ENCODE peak calls at places on chromosome 16, in five cellular contexts. W, O, M, T and V are unnamed samples.

GRCh38 chr16:83615131-83615530 is 192.6 kb upstream of the HSBP1 start:
- DNase-seq in W (no peak), O (no peak), M (no peak), T (no peak), V (no peak)

GRCh38 chr16:58472266-58472665 is 27.7 kb upstream of the NDRG4 start:
- DNase-seq in W (no peak), O (no peak), M (no peak), T (no peak), V (no peak)

GRCh38 chr16:47574091-47575054 is 113.2 kb downstream of the PHKB start:
- DNase-seq in W (peak), O (no peak), M (no peak), T (no peak), V (no peak)

GRCh38 chr16:352547-353403 is at the start of gene AXIN1:
- DNase-seq in W (peak), O (peak), M (peak), T (peak), V (peak)

GRCh38 chr16:23512168-23512695 is 1.9 kb upstream of the GGA2 start:
- DNase-seq in W (no peak), O (no peak), M (no peak), T (no peak), V (no peak)

GRCh38 chr16:57729182-57729484 is 6.4 kb upstream of the KATNB1 start:
- DNase-seq in W (no peak), O (no peak), M (no peak), T (no peak), V (no peak)

GRCh38 chr16:57540387-57540786 is 2.1 kb upstream of the ADGRG5 start:
- DNase-seq in W (no peak), O (no peak), M (no peak), T (no peak), V (no peak)

GRCh38 chr16:8781797-8782196 is 15.6 kb downstream of the TMEM186 start:
- DNase-seq in W (no peak), O (no peak), M (no peak), T (no peak), V (no peak)

GRCh38 chr16:56355786-56356275 is 69.5 kb downstream of the AMFR start:
- DNase-seq in W (no peak), O (no peak), M (no peak), T (no peak), V (peak)

GRCh38 chr16:81987121-81987520 is 24.1 kb downstream of the SDR42E1 start:
- DNase-seq in W (no peak), O (no peak), M (no peak), T (no peak), V (no peak)

GRCh38 chr16:80974649-80975376 is 31.9 kb downstream of the CMC2 start:
- DNase-seq in W (no peak), O (no peak), M (no peak), T (no peak), V (no peak)

GRCh38 chr16:19938536-19938935 is 53.9 kb upstream of the GPRC5B start:
- DNase-seq in W (no peak), O (no peak), M (no peak), T (no peak), V (no peak)

GRCh38 chr16:3171855-3172593 is 16.0 kb upstream of the OR1F1 start:
- DNase-seq in W (no peak), O (no peak), M (no peak), T (no peak), V (peak)

GRCh38 chr16:87806246-87806607 is 40.4 kb upstream of the KLHDC4 start:
- DNase-seq in W (peak), O (no peak), M (no peak), T (no peak), V (no peak)

GRCh38 chr16:3023415-3023668 is 400 bp downstream of the HCFC1R1 start:
- DNase-seq in W (peak), O (no peak), M (no peak), T (no peak), V (no peak)

GRCh38 chr16:53932975-53933374 is 229.0 kb downstream of the FTO start:
- DNase-seq in W (no peak), O (no peak), M (no peak), T (no peak), V (no peak)

GRCh38 chr16:66099261-66099660 is 267.2 kb upstream of the CDH5 start:
- DNase-seq in W (no peak), O (no peak), M (no peak), T (no peak), V (no peak)

GRCh38 chr16:84687715-84688114 is 12.1 kb upstream of the USP10 start:
- DNase-seq in W (no peak), O (no peak), M (no peak), T (no peak), V (no peak)

GRCh38 chr16:81928975-81929374 is 82.3 kb downstream of the SDR42E1 start:
- DNase-seq in W (no peak), O (no peak), M (no peak), T (peak), V (no peak)

GRCh38 chr16:55439101-55439690 is 39.8 kb upstream of the MMP2 start:
- DNase-seq in W (no peak), O (no peak), M (no peak), T (no peak), V (no peak)

GRCh38 chr16:30927789-30928378 is 4.5 kb downstream of the FBXL19 start:
- DNase-seq in W (peak), O (no peak), M (no peak), T (peak), V (peak)

GRCh38 chr16:48378836-48379235 is 6.4 kb downstream of the SIAH1 start:
- DNase-seq in W (no peak), O (no peak), M (no peak), T (no peak), V (no peak)

GRCh38 chr16:70476272-70477020 is 22.1 kb downstream of the FCSK start:
- DNase-seq in W (peak), O (no peak), M (no peak), T (no peak), V (peak)

GRCh38 chr16:19883296-19883951 is 1.2 kb downstream of the GPRC5B start:
- DNase-seq in W (no peak), O (no peak), M (peak), T (no peak), V (peak)

GRCh38 chr16:52257534-52257933 is 289.4 kb downstream of the TOX3 start:
- DNase-seq in W (no peak), O (no peak), M (no peak), T (no peak), V (no peak)

DNA sequence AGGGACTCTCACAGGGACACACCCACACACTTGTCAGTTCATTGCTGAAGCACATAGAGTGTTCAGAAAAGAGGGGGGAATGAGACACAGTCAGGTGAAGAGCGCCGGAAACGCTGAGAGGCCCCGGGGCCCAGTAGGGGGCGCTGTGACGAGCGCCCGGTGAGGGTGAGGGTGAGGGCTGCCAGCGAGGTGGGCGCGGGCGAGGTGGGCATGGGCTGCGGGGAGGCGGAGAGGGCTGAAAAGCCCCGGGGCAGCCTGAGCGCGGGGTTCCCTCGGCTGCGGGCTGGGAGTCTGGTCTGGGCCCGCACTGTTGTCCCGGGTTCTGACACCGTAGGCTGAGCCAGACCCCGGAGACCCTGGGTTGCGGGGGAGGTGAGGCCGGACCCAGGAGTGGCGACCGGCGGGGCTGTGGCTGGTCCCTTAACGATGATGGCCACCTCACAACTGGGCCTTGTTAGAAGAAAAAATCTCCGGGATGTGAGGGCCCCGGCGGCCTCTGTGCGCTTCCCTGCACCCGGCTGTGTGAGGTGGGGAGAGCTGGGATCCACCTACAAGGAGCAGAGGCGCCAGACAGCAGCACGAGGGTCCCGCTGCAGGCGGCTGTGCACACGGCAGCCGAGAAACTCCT is 91.4 kb downstream of the C16orf78 start:
- DNase-seq in W (no peak), O (no peak), M (no peak), T (peak), V (no peak)
- TF ChIP-seq CTCF in W (peak), O (peak), M (peak), T (no peak), V (peak)

GRCh38 chr16:86566601-86566965 is at the start of gene FOXC2:
- DNase-seq in W (no peak), O (no peak), M (peak), T (peak), V (peak)

GRCh38 chr16:86565644-86566511 is 751 bp upstream of the FOXC2 start:
- DNase-seq in W (no peak), O (no peak), M (no peak), T (no peak), V (no peak)

GRCh38 chr16:86568677-86569623 is 2.3 kb downstream of the FOXC2 start:
- DNase-seq in W (no peak), O (no peak), M (no peak), T (no peak), V (no peak)

GRCh38 chr16:86567701-86568571 is 1.3 kb downstream of the FOXC2 start:
- DNase-seq in W (no peak), O (no peak), M (no peak), T (no peak), V (no peak)

GRCh38 chr16:86566966-86567700 is 504 bp downstream of the FOXC2 start:
- DNase-seq in W (no peak), O (no peak), M (no peak), T (no peak), V (no peak)
- TF ChIP-seq CTCF in W (no peak), O (no peak), M (no peak), T (no peak), V (no peak)

GRCh38 chr16:78122774-78123315 is 23.4 kb downstream of the WWOX start:
- DNase-seq in W (no peak), O (no peak), M (no peak), T (no peak), V (peak)
- TF ChIP-seq CTCF in W (peak), O (peak), M (peak), T (peak), V (peak)

GRCh38 chr16:27175888-27176287 is 27.4 kb upstream of the KDM8 start:
- DNase-seq in W (no peak), O (no peak), M (no peak), T (no peak), V (no peak)

GRCh38 chr16:27179500-27180072 is 23.7 kb upstream of the KDM8 start:
- DNase-seq in W (peak), O (peak), M (peak), T (peak), V (peak)

GRCh38 chr16:27177031-27177774 is 26.1 kb upstream of the KDM8 start:
- DNase-seq in W (no peak), O (no peak), M (no peak), T (no peak), V (no peak)

GRCh38 chr16:27181020-27181419 is 22.3 kb upstream of the KDM8 start:
- DNase-seq in W (no peak), O (no peak), M (no peak), T (no peak), V (no peak)
- TF ChIP-seq CTCF in W (peak), O (no peak), M (no peak), T (no peak), V (peak)

DNA sequence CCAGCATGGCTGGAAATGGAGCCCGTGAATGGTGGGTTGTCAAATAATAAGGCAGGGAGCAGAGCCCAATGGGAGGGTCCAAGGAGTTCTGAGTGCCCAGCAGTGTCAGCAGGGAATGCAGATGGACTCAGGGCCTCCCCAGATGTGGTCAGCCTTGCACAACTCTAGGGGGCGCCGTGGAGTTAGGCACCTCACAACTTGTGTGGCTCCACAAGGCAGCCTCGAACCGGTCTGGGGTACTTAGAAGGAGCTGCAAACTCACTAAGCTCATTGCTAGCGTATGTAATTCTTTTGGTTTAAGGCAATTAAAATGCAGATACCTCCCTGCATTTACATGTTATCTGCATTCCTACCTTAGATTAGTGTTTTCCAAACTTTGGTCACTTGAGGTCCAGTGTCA is 18.1 kb downstream of the IRF8 start:
- DNase-seq in W (no peak), O (no peak), M (no peak), T (no peak), V (no peak)
- TF ChIP-seq CTCF in W (no peak), O (no peak), M (peak), T (no peak), V (peak)

GRCh38 chr16:89917773-89918452 is 749 bp upstream of the MC1R start:
- DNase-seq in W (peak), O (peak), M (peak), T (peak), V (peak)

GRCh38 chr16:89920723-89921122 is 2.1 kb downstream of the MC1R start:
- DNase-seq in W (no peak), O (no peak), M (no peak), T (no peak), V (no peak)

GRCh38 chr16:89919535-89920406 is 1.1 kb downstream of the MC1R start:
- DNase-seq in W (no peak), O (no peak), M (no peak), T (no peak), V (no peak)

GRCh38 chr16:89921131-89921698 is 1.9 kb upstream of the TUBB3 start:
- DNase-seq in W (no peak), O (no peak), M (no peak), T (no peak), V (peak)

DNA sequence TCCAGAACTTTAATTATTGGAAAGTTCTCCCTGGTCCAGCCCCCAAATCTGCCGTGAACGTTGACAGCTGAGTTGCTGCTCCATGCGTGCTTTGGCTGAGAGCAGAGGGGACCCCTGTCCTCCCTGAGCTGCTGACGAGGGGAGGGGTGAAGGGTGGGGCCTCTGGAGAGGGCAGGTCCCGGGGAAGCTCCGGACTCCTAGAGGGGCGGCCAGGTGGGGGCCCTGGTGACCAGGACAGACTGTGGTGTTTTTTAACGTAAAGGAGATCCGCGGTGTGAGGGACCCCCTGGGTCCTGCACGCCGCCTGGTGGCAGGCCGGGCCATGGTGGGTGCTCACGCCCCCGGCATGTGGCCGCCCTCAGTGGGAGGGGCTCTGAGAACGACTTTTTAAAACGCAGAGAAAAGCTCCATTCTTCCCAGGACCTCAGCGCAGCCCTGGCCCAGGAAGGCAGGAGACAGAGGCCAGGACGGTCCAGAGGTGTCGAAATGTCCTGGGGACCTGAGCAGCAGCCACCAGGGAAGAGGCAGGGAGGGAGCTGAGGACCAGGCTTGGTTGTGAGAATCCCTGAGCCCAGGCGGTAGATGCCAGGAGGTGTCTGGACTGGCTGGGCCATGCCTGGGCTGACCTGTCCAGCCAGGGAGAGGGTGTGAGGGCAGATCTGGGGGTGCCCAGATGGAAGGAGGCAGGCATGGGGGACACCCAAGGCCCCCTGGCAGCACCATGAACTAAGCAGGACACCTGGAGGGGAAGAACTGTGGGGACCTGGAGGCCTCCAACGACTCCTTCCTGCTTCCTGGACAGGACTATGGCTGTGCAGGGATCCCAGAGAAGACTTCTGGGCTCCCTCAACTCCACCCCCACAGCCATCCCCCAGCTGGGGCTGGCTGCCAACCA is at the start of gene MC1R:
- DNase-seq in W (no peak), O (no peak), M (peak), T (no peak), V (peak)
- TF ChIP-seq CTCF in W (no peak), O (peak), M (peak), T (no peak), V (peak)

GRCh38 chr16:11913425-11914079 is 2.2 kb downstream of the GSPT1 start:
- DNase-seq in W (peak), O (peak), M (no peak), T (no peak), V (no peak)

GRCh38 chr16:11915644-11916523 is at the start of gene GSPT1:
- DNase-seq in W (peak), O (peak), M (peak), T (peak), V (peak)

GRCh38 chr16:11916524-11917285 is 949 bp upstream of the GSPT1 start:
- DNase-seq in W (peak), O (no peak), M (no peak), T (peak), V (no peak)

GRCh38 chr16:11914210-11914758 is 1.5 kb downstream of the GSPT1 start:
- DNase-seq in W (no peak), O (no peak), M (no peak), T (no peak), V (no peak)

DNA sequence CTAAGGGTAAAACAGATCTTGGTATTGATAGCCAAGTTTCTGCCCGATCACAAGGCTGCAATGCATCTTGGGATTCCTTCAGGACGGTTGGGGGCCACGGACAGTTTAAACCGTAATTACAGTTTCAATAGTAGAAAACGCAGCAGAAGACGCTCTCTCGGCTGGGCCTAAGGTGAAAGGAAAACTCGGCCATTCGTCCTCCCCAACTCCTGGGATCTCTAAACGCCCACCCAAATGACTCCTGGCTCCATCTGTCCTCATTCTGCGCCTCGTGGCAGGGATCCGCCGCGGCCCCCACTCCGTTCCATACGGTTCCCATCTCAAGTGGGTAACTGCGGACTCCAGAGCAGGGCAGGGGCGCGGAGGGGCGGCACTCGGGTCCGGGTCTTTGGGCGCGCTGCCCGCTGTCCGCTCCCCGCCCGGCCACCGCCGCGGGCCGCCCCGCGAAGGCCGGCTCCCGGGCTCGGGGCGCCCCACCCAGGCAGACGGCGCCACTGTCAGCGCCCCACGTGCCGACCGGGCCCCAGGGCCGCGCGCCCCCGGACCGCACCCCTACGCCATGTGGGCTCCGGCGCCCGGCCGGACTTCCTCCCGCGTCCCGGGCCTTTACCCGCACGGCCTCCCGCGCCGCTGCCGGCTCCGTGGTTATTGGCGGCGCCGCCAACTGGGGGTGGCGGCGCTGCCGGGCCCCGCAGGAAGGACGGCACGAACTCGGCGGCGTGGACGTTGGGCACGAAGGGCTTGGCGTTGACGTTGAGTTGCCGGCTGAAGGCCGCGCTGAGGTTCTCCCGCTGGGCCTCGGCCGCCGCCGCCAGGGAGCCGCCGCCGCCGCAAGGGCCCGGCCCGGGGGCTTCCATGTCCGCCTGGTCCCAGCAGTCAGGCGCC is 755 bp downstream of the GSPT1 start:
- DNase-seq in W (no peak), O (peak), M (peak), T (peak), V (peak)
- TF ChIP-seq CTCF in W (no peak), O (no peak), M (peak), T (no peak), V (no peak)

DNA sequence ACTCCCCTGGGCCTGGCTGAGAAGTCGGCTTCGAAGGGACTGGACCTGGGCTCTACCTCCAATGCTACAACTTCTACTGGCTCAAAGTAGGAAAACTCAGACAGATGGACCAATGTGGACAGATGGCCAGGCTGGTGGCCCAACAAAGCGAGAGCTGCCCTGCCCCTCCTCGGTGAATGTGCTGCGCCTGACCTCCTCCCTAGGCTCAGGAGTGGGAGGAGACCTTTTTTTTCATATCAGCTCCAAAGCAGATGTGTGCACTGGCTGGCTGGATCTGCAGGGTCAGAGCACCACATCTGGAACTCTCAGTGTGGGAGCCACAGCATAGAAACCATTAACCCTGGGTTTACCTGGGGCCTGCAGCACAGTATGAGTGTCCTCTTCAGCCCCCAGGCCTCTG is 20.8 kb downstream of the ATP6V0D1 start:
- DNase-seq in W (no peak), O (no peak), M (no peak), T (no peak), V (no peak)
- TF ChIP-seq CTCF in W (no peak), O (no peak), M (no peak), T (no peak), V (no peak)

GRCh38 chr16:72838999-72839398 is 208.9 kb downstream of the ZFHX3 start:
- DNase-seq in W (no peak), O (no peak), M (no peak), T (no peak), V (no peak)
- TF ChIP-seq CTCF in W (no peak), O (no peak), M (no peak), T (no peak), V (no peak)